ENCODE peak calls at places on chromosomes 2 and 18, in ten cellular contexts. One of them, this sample, is unnamed.

GRCh38 chr2:60551241-60552095 is 2.0 kb downstream of the BCL11A start:
- DNase-seq in CD4-positive, alpha-beta memory T cell: no peak
- DNase-seq in GM12865: peak
- DNase-seq in T-helper 17 cell: no peak
- DNase-seq in NCI-H748 treated with DMSO at 0.1 percent for 48 hours: no peak
- DNase-seq in GOT3: no peak
- DNase-seq in GM13977: no peak
- DNase-seq in kidney glomerular epithelial cell: no peak
- DNase-seq in cardiac fibroblast: peak
- DNase-seq in activated T-cell treated with anti-CD3 and anti-CD28 coated beads for 48 hours: no peak
- DNase-seq in this sample: peak

GRCh38 chr2:36541891-36542595 is 55.9 kb downstream of the FEZ2 start:
- DNase-seq in CD4-positive, alpha-beta memory T cell: no peak
- DNase-seq in GM12865: no peak
- DNase-seq in T-helper 17 cell: no peak
- DNase-seq in NCI-H748 treated with DMSO at 0.1 percent for 48 hours: no peak
- DNase-seq in GOT3: no peak
- DNase-seq in GM13977: no peak
- DNase-seq in kidney glomerular epithelial cell: no peak
- DNase-seq in cardiac fibroblast: no peak
- DNase-seq in activated T-cell treated with anti-CD3 and anti-CD28 coated beads for 48 hours: no peak
- DNase-seq in this sample: no peak

GRCh38 chr2:12321886-12322285 is 394.9 kb upstream of the TRIB2 start:
- DNase-seq in CD4-positive, alpha-beta memory T cell: no peak
- DNase-seq in GM12865: no peak
- DNase-seq in T-helper 17 cell: no peak
- DNase-seq in NCI-H748 treated with DMSO at 0.1 percent for 48 hours: no peak
- DNase-seq in GOT3: no peak
- DNase-seq in GM13977: no peak
- DNase-seq in kidney glomerular epithelial cell: no peak
- DNase-seq in cardiac fibroblast: peak
- DNase-seq in activated T-cell treated with anti-CD3 and anti-CD28 coated beads for 48 hours: no peak
- DNase-seq in this sample: no peak

GRCh38 chr2:216006164-216006663 is 7.1 kb downstream of the MREG start:
- DNase-seq in CD4-positive, alpha-beta memory T cell: no peak
- DNase-seq in GM12865: peak
- DNase-seq in T-helper 17 cell: peak
- DNase-seq in NCI-H748 treated with DMSO at 0.1 percent for 48 hours: no peak
- DNase-seq in GOT3: no peak
- DNase-seq in GM13977: no peak
- DNase-seq in kidney glomerular epithelial cell: peak
- DNase-seq in cardiac fibroblast: peak
- DNase-seq in activated T-cell treated with anti-CD3 and anti-CD28 coated beads for 48 hours: peak
- DNase-seq in this sample: no peak

GRCh38 chr18:44411971-44412370 is 268.7 kb upstream of the SETBP1 start:
- DNase-seq in CD4-positive, alpha-beta memory T cell: no peak
- DNase-seq in GM12865: no peak
- DNase-seq in T-helper 17 cell: no peak
- DNase-seq in NCI-H748 treated with DMSO at 0.1 percent for 48 hours: no peak
- DNase-seq in GOT3: no peak
- DNase-seq in GM13977: no peak
- DNase-seq in kidney glomerular epithelial cell: no peak
- DNase-seq in cardiac fibroblast: no peak
- DNase-seq in activated T-cell treated with anti-CD3 and anti-CD28 coated beads for 48 hours: no peak
- DNase-seq in this sample: no peak

GRCh38 chr2:111119847-111120252 is 864 bp upstream of the BCL2L11 start:
- DNase-seq in CD4-positive, alpha-beta memory T cell: no peak
- DNase-seq in GM12865: no peak
- DNase-seq in T-helper 17 cell: no peak
- DNase-seq in NCI-H748 treated with DMSO at 0.1 percent for 48 hours: no peak
- DNase-seq in GOT3: no peak
- DNase-seq in GM13977: peak
- DNase-seq in kidney glomerular epithelial cell: no peak
- DNase-seq in cardiac fibroblast: no peak
- DNase-seq in activated T-cell treated with anti-CD3 and anti-CD28 coated beads for 48 hours: no peak
- DNase-seq in this sample: peak

GRCh38 chr18:48910972-48911545 is 39.7 kb downstream of the SMAD7 start:
- DNase-seq in CD4-positive, alpha-beta memory T cell: no peak
- DNase-seq in GM12865: no peak
- DNase-seq in T-helper 17 cell: no peak
- DNase-seq in NCI-H748 treated with DMSO at 0.1 percent for 48 hours: no peak
- DNase-seq in GOT3: no peak
- DNase-seq in GM13977: no peak
- DNase-seq in kidney glomerular epithelial cell: no peak
- DNase-seq in cardiac fibroblast: no peak
- DNase-seq in activated T-cell treated with anti-CD3 and anti-CD28 coated beads for 48 hours: no peak
- DNase-seq in this sample: no peak

GRCh38 chr2:73314441-73314840 is 21.1 kb upstream of the EGR4 start:
- DNase-seq in CD4-positive, alpha-beta memory T cell: no peak
- DNase-seq in GM12865: no peak
- DNase-seq in T-helper 17 cell: no peak
- DNase-seq in NCI-H748 treated with DMSO at 0.1 percent for 48 hours: no peak
- DNase-seq in GOT3: no peak
- DNase-seq in GM13977: no peak
- DNase-seq in kidney glomerular epithelial cell: no peak
- DNase-seq in cardiac fibroblast: no peak
- DNase-seq in activated T-cell treated with anti-CD3 and anti-CD28 coated beads for 48 hours: no peak
- DNase-seq in this sample: no peak

GRCh38 chr2:1971124-1971523 is 226.8 kb upstream of the PXDN start:
- DNase-seq in CD4-positive, alpha-beta memory T cell: no peak
- DNase-seq in GM12865: no peak
- DNase-seq in T-helper 17 cell: no peak
- DNase-seq in NCI-H748 treated with DMSO at 0.1 percent for 48 hours: no peak
- DNase-seq in GOT3: no peak
- DNase-seq in GM13977: no peak
- DNase-seq in kidney glomerular epithelial cell: no peak
- DNase-seq in cardiac fibroblast: no peak
- DNase-seq in activated T-cell treated with anti-CD3 and anti-CD28 coated beads for 48 hours: no peak
- DNase-seq in this sample: no peak

GRCh38 chr2:37244017-37244416 is 12.6 kb downstream of the NDUFAF7 start:
- DNase-seq in CD4-positive, alpha-beta memory T cell: peak
- DNase-seq in GM12865: peak
- DNase-seq in T-helper 17 cell: no peak
- DNase-seq in NCI-H748 treated with DMSO at 0.1 percent for 48 hours: no peak
- DNase-seq in GOT3: no peak
- DNase-seq in GM13977: peak
- DNase-seq in kidney glomerular epithelial cell: no peak
- DNase-seq in cardiac fibroblast: no peak
- DNase-seq in activated T-cell treated with anti-CD3 and anti-CD28 coated beads for 48 hours: no peak
- DNase-seq in this sample: no peak

GRCh38 chr2:48249093-48249492 is 280.9 kb upstream of the STON1 start:
- DNase-seq in CD4-positive, alpha-beta memory T cell: no peak
- DNase-seq in GM12865: no peak
- DNase-seq in T-helper 17 cell: no peak
- DNase-seq in NCI-H748 treated with DMSO at 0.1 percent for 48 hours: no peak
- DNase-seq in GOT3: no peak
- DNase-seq in GM13977: no peak
- DNase-seq in kidney glomerular epithelial cell: peak
- DNase-seq in cardiac fibroblast: peak
- DNase-seq in activated T-cell treated with anti-CD3 and anti-CD28 coated beads for 48 hours: no peak
- DNase-seq in this sample: no peak

GRCh38 chr2:203400805-203401585 is 72.8 kb downstream of the ABI2 start:
- DNase-seq in CD4-positive, alpha-beta memory T cell: no peak
- DNase-seq in GM12865: no peak
- DNase-seq in T-helper 17 cell: no peak
- DNase-seq in NCI-H748 treated with DMSO at 0.1 percent for 48 hours: no peak
- DNase-seq in GOT3: no peak
- DNase-seq in GM13977: no peak
- DNase-seq in kidney glomerular epithelial cell: no peak
- DNase-seq in cardiac fibroblast: peak
- DNase-seq in activated T-cell treated with anti-CD3 and anti-CD28 coated beads for 48 hours: no peak
- DNase-seq in this sample: no peak

GRCh38 chr2:9212661-9213411 is 6.2 kb downstream of the ASAP2 start:
- DNase-seq in CD4-positive, alpha-beta memory T cell: no peak
- DNase-seq in GM12865: no peak
- DNase-seq in T-helper 17 cell: no peak
- DNase-seq in NCI-H748 treated with DMSO at 0.1 percent for 48 hours: no peak
- DNase-seq in GOT3: no peak
- DNase-seq in GM13977: no peak
- DNase-seq in kidney glomerular epithelial cell: no peak
- DNase-seq in cardiac fibroblast: no peak
- DNase-seq in activated T-cell treated with anti-CD3 and anti-CD28 coated beads for 48 hours: no peak
- DNase-seq in this sample: no peak

GRCh38 chr2:134782792-134783191 is 55.6 kb upstream of the ACMSD start:
- DNase-seq in CD4-positive, alpha-beta memory T cell: no peak
- DNase-seq in GM12865: peak
- DNase-seq in T-helper 17 cell: no peak
- DNase-seq in NCI-H748 treated with DMSO at 0.1 percent for 48 hours: peak
- DNase-seq in GOT3: no peak
- DNase-seq in GM13977: peak
- DNase-seq in kidney glomerular epithelial cell: no peak
- DNase-seq in cardiac fibroblast: peak
- DNase-seq in activated T-cell treated with anti-CD3 and anti-CD28 coated beads for 48 hours: no peak
- DNase-seq in this sample: no peak

GRCh38 chr2:32977228-32977758 is 30.5 kb downstream of the LTBP1 start:
- DNase-seq in CD4-positive, alpha-beta memory T cell: no peak
- DNase-seq in GM12865: no peak
- DNase-seq in T-helper 17 cell: no peak
- DNase-seq in NCI-H748 treated with DMSO at 0.1 percent for 48 hours: no peak
- DNase-seq in GOT3: no peak
- DNase-seq in GM13977: no peak
- DNase-seq in kidney glomerular epithelial cell: no peak
- DNase-seq in cardiac fibroblast: peak
- DNase-seq in activated T-cell treated with anti-CD3 and anti-CD28 coated beads for 48 hours: no peak
- DNase-seq in this sample: no peak

GRCh38 chr2:171669121-171669520 is 18.1 kb upstream of the DYNC1I2 start:
- DNase-seq in CD4-positive, alpha-beta memory T cell: no peak
- DNase-seq in GM12865: no peak
- DNase-seq in T-helper 17 cell: no peak
- DNase-seq in NCI-H748 treated with DMSO at 0.1 percent for 48 hours: no peak
- DNase-seq in GOT3: no peak
- DNase-seq in GM13977: no peak
- DNase-seq in kidney glomerular epithelial cell: no peak
- DNase-seq in cardiac fibroblast: no peak
- DNase-seq in activated T-cell treated with anti-CD3 and anti-CD28 coated beads for 48 hours: no peak
- DNase-seq in this sample: no peak

GRCh38 chr2:236340251-236340650 is 76.0 kb upstream of the ASB18 start:
- DNase-seq in CD4-positive, alpha-beta memory T cell: no peak
- DNase-seq in GM12865: no peak
- DNase-seq in T-helper 17 cell: no peak
- DNase-seq in NCI-H748 treated with DMSO at 0.1 percent for 48 hours: no peak
- DNase-seq in GOT3: no peak
- DNase-seq in GM13977: no peak
- DNase-seq in kidney glomerular epithelial cell: no peak
- DNase-seq in cardiac fibroblast: no peak
- DNase-seq in activated T-cell treated with anti-CD3 and anti-CD28 coated beads for 48 hours: no peak
- DNase-seq in this sample: no peak

GRCh38 chr2:152038451-152038958 is 60.3 kb downstream of the CACNB4 start:
- DNase-seq in CD4-positive, alpha-beta memory T cell: no peak
- DNase-seq in GM12865: no peak
- DNase-seq in T-helper 17 cell: no peak
- DNase-seq in NCI-H748 treated with DMSO at 0.1 percent for 48 hours: no peak
- DNase-seq in GOT3: no peak
- DNase-seq in GM13977: no peak
- DNase-seq in kidney glomerular epithelial cell: no peak
- DNase-seq in cardiac fibroblast: no peak
- DNase-seq in activated T-cell treated with anti-CD3 and anti-CD28 coated beads for 48 hours: no peak
- DNase-seq in this sample: peak

GRCh38 chr2:168294409-168294808 is 47.0 kb upstream of the STK39 start:
- DNase-seq in CD4-positive, alpha-beta memory T cell: no peak
- DNase-seq in GM12865: no peak
- DNase-seq in T-helper 17 cell: no peak
- DNase-seq in NCI-H748 treated with DMSO at 0.1 percent for 48 hours: no peak
- DNase-seq in GOT3: no peak
- DNase-seq in GM13977: no peak
- DNase-seq in kidney glomerular epithelial cell: no peak
- DNase-seq in cardiac fibroblast: no peak
- DNase-seq in activated T-cell treated with anti-CD3 and anti-CD28 coated beads for 48 hours: no peak
- DNase-seq in this sample: no peak

GRCh38 chr18:37409870-37410269 is 155.7 kb downstream of the CELF4 start:
- DNase-seq in CD4-positive, alpha-beta memory T cell: no peak
- DNase-seq in GM12865: no peak
- DNase-seq in T-helper 17 cell: no peak
- DNase-seq in NCI-H748 treated with DMSO at 0.1 percent for 48 hours: peak
- DNase-seq in GOT3: no peak
- DNase-seq in GM13977: no peak
- DNase-seq in kidney glomerular epithelial cell: no peak
- DNase-seq in cardiac fibroblast: no peak
- DNase-seq in activated T-cell treated with anti-CD3 and anti-CD28 coated beads for 48 hours: no peak
- DNase-seq in this sample: no peak

GRCh38 chr18:40056085-40056484 is 1898.9 kb upstream of the PIK3C3 start:
- DNase-seq in CD4-positive, alpha-beta memory T cell: no peak
- DNase-seq in GM12865: no peak
- DNase-seq in T-helper 17 cell: no peak
- DNase-seq in NCI-H748 treated with DMSO at 0.1 percent for 48 hours: no peak
- DNase-seq in GOT3: no peak
- DNase-seq in GM13977: no peak
- DNase-seq in kidney glomerular epithelial cell: no peak
- DNase-seq in cardiac fibroblast: no peak
- DNase-seq in activated T-cell treated with anti-CD3 and anti-CD28 coated beads for 48 hours: no peak
- DNase-seq in this sample: no peak

GRCh38 chr2:108182489-108182888 is 57.3 kb upstream of the SULT1C3 start:
- DNase-seq in CD4-positive, alpha-beta memory T cell: no peak
- DNase-seq in GM12865: peak
- DNase-seq in T-helper 17 cell: no peak
- DNase-seq in NCI-H748 treated with DMSO at 0.1 percent for 48 hours: no peak
- DNase-seq in GOT3: no peak
- DNase-seq in GM13977: no peak
- DNase-seq in kidney glomerular epithelial cell: no peak
- DNase-seq in cardiac fibroblast: peak
- DNase-seq in activated T-cell treated with anti-CD3 and anti-CD28 coated beads for 48 hours: no peak
- DNase-seq in this sample: peak

GRCh38 chr18:48345596-48345995 is 63.6 kb downstream of the ZBTB7C start:
- DNase-seq in CD4-positive, alpha-beta memory T cell: no peak
- DNase-seq in GM12865: no peak
- DNase-seq in T-helper 17 cell: no peak
- DNase-seq in NCI-H748 treated with DMSO at 0.1 percent for 48 hours: no peak
- DNase-seq in GOT3: no peak
- DNase-seq in GM13977: no peak
- DNase-seq in kidney glomerular epithelial cell: no peak
- DNase-seq in cardiac fibroblast: peak
- DNase-seq in activated T-cell treated with anti-CD3 and anti-CD28 coated beads for 48 hours: no peak
- DNase-seq in this sample: no peak

GRCh38 chr2:236550298-236550697 is 19.3 kb upstream of the ACKR3 start:
- DNase-seq in CD4-positive, alpha-beta memory T cell: no peak
- DNase-seq in GM12865: peak
- DNase-seq in T-helper 17 cell: no peak
- DNase-seq in NCI-H748 treated with DMSO at 0.1 percent for 48 hours: no peak
- DNase-seq in GOT3: no peak
- DNase-seq in GM13977: no peak
- DNase-seq in kidney glomerular epithelial cell: no peak
- DNase-seq in cardiac fibroblast: no peak
- DNase-seq in activated T-cell treated with anti-CD3 and anti-CD28 coated beads for 48 hours: no peak
- DNase-seq in this sample: no peak

GRCh38 chr2:160652236-160652635 is 158.6 kb upstream of the RBMS1 start:
- DNase-seq in CD4-positive, alpha-beta memory T cell: peak
- DNase-seq in GM12865: peak
- DNase-seq in T-helper 17 cell: peak
- DNase-seq in NCI-H748 treated with DMSO at 0.1 percent for 48 hours: no peak
- DNase-seq in GOT3: no peak
- DNase-seq in GM13977: no peak
- DNase-seq in kidney glomerular epithelial cell: no peak
- DNase-seq in cardiac fibroblast: peak
- DNase-seq in activated T-cell treated with anti-CD3 and anti-CD28 coated beads for 48 hours: peak
- DNase-seq in this sample: no peak

GRCh38 chr2:119229716-119230115 is 6.1 kb downstream of the STEAP3 start:
- DNase-seq in CD4-positive, alpha-beta memory T cell: no peak
- DNase-seq in GM12865: no peak
- DNase-seq in T-helper 17 cell: no peak
- DNase-seq in NCI-H748 treated with DMSO at 0.1 percent for 48 hours: no peak
- DNase-seq in GOT3: no peak
- DNase-seq in GM13977: no peak
- DNase-seq in kidney glomerular epithelial cell: no peak
- DNase-seq in cardiac fibroblast: no peak
- DNase-seq in activated T-cell treated with anti-CD3 and anti-CD28 coated beads for 48 hours: no peak
- DNase-seq in this sample: no peak

GRCh38 chr2:136932700-136933099 is 167.4 kb downstream of the THSD7B start:
- DNase-seq in CD4-positive, alpha-beta memory T cell: no peak
- DNase-seq in GM12865: peak
- DNase-seq in T-helper 17 cell: no peak
- DNase-seq in NCI-H748 treated with DMSO at 0.1 percent for 48 hours: peak
- DNase-seq in GOT3: no peak
- DNase-seq in GM13977: peak
- DNase-seq in kidney glomerular epithelial cell: no peak
- DNase-seq in cardiac fibroblast: peak
- DNase-seq in activated T-cell treated with anti-CD3 and anti-CD28 coated beads for 48 hours: no peak
- DNase-seq in this sample: peak

GRCh38 chr2:53826587-53827397 is 33.0 kb downstream of the GPR75 start:
- DNase-seq in CD4-positive, alpha-beta memory T cell: no peak
- DNase-seq in GM12865: no peak
- DNase-seq in T-helper 17 cell: no peak
- DNase-seq in NCI-H748 treated with DMSO at 0.1 percent for 48 hours: no peak
- DNase-seq in GOT3: no peak
- DNase-seq in GM13977: no peak
- DNase-seq in kidney glomerular epithelial cell: no peak
- DNase-seq in cardiac fibroblast: peak
- DNase-seq in activated T-cell treated with anti-CD3 and anti-CD28 coated beads for 48 hours: no peak
- DNase-seq in this sample: no peak

This sample was measured in glutamatergic neuron.